ENCODE peak calls at places on chromosomes 2 and 18, in four cellular contexts. L is HepG2, T is WTC11, B is K562. E is an unnamed sample.

GRCh38 chr2:173858297-173858731 is 106.9 kb downstream of the SP3 start:
- DNase-seq in L (no peak), T (no peak), B (no peak), E (no peak)

GRCh38 chr2:240840435-240841060 is 20.5 kb upstream of the KIF1A start:
- DNase-seq in L (peak), T (peak), B (peak), E (peak)

GRCh38 chr2:85792783-85793441 is 39.1 kb downstream of the ATOH8 start:
- DNase-seq in L (no peak), T (peak), B (no peak), E (no peak)

GRCh38 chr18:10138719-10139118 is 224.9 kb downstream of the VAPA start:
- DNase-seq in L (no peak), T (no peak), B (no peak), E (no peak)

GRCh38 chr2:28366496-28367282 is 26.0 kb upstream of the FOSL2 start:
- DNase-seq in L (no peak), T (no peak), B (peak), E (no peak)

GRCh38 chr18:55275042-55275897 is 312.7 kb downstream of the TCF4 start:
- DNase-seq in L (no peak), T (no peak), B (peak), E (peak)

GRCh38 chr18:67628674-67629073 is 112.2 kb upstream of the DSEL start:
- DNase-seq in L (no peak), T (no peak), B (no peak), E (no peak)

GRCh38 chr2:109065335-109065734 is 63.7 kb upstream of the SH3RF3 start:
- DNase-seq in L (no peak), T (no peak), B (no peak), E (no peak)

GRCh38 chr2:144162652-144163051 is 357.3 kb downstream of the ZEB2 start:
- DNase-seq in L (peak), T (peak), B (no peak), E (peak)

GRCh38 chr2:165357758-165358157 is 111.7 kb upstream of the CSRNP3 start:
- DNase-seq in L (no peak), T (no peak), B (no peak), E (no peak)

GRCh38 chr2:32553829-32554432 is 73.9 kb upstream of the TTC27 start:
- DNase-seq in L (peak), T (no peak), B (peak), E (peak)

GRCh38 chr18:25587545-25587944 is 235.6 kb upstream of the ZNF521 start:
- DNase-seq in L (no peak), T (no peak), B (no peak), E (no peak)

GRCh38 chr18:8721094-8721669 is 15.8 kb downstream of the MTCL1 start:
- DNase-seq in L (no peak), T (no peak), B (no peak), E (no peak)

DNA sequence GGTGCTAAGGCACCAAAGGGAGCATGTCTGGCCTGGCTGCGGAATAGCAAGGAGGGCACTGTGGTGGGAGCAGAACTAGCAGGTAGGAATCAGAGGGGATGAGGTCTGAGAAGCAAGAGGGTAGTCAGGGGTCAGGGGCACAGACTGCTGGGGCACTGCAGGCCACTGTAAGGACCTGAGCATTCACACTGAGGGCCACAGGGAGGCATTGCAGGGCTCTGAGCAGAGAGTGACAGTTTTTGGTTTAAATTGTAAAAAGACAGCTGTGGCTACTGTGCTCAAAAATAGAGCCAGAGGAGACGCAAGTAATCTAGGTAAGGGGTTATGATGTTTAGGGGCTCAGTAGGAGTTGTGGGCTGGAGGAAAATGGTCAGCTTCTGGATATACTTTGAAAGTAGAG is 41.5 kb downstream of the ARHGAP25 start:
- DNase-seq in L (no peak), T (no peak), B (no peak), E (no peak)
- TF ChIP-seq ELF4 in L (no peak), T (no peak), B (no peak), E (no peak)

GRCh38 chr2:186064507-186064906 is 325.9 kb downstream of the FSIP2 start:
- DNase-seq in L (no peak), T (no peak), B (no peak), E (no peak)

GRCh38 chr2:186058604-186059003 is 320.0 kb downstream of the FSIP2 start:
- DNase-seq in L (no peak), T (no peak), B (no peak), E (no peak)

GRCh38 chr2:186060744-186061143 is 322.1 kb downstream of the FSIP2 start:
- DNase-seq in L (no peak), T (no peak), B (no peak), E (no peak)

DNA sequence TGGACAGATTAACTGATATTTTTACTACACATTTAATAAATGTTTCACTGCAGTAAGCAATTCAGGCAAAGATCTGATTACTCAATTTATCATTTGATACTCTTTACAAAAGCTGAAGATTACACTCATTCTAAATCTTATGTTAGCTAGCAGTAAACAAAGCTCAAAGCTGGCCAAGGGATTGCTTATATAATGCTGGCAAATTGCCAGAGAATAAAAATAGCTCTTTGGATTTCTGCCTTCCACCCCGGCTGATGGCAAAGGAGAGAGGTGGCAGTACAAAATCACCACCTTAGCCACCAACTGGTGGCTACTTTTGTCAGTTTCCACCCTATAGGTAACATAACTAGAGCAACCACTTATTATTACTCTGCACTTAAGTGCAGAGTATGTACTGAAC is 320.5 kb downstream of the FSIP2 start:
- DNase-seq in L (no peak), T (no peak), B (no peak), E (no peak)
- TF ChIP-seq ELF4 in L (no peak), T (no peak), B (no peak), E (no peak)

DNA sequence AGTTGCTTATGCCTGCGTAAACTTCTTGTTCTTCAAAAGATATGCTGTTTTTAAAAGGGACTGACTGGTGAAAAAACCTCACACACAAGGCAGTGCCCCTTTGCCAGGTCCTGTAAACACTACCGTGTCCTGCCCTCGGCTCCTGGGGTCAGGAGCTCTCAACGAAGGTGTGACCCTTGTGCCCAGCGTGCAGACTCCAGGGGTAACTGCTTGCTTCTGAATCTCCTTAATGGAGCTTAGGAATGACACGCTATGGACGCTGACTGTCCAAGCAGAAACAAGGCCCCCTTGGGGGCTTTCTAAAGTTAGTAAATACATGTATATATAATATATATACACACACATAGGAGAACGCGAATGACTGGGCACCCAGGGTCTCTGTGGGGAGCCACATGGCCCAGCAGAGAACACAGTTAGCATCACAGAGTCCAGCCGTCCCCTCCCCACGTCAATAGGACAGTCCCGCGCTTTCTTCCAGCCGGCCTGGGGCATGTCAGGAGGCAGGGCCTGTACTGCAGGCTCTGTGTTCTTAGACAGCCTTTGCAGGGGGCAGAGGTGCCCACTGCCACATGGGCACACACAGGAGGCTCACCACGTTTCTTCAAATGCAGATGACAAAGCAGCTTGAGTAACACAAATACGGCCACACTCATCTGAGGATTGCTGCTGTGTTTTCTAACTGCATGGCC is 96.1 kb downstream of the HDAC4 start:
- DNase-seq in L (no peak), T (peak), B (no peak), E (no peak)
- TF ChIP-seq ELF4 in L (no peak), T (no peak), B (no peak), E (no peak)

GRCh38 chr2:182717451-182718215 is 1.6 kb downstream of the DNAJC10 start:
- DNase-seq in L (no peak), T (no peak), B (no peak), E (no peak)
- TF ChIP-seq ELF4 in L (no peak), T (no peak), B (no peak), E (no peak)

E was measured in HEK293T.